ENCODE peak calls at places on chromosome 19, in seven cellular contexts. A is K562, F is GM12878, J is HepG2, H is GM12892, O is H1, T is SK-N-SH. B is an unnamed sample.

GRCh38 chr19:4136680-4137088 is 12.8 kb upstream of the MAP2K2 start:
- DNase-seq in T (no peak), A (no peak), J (peak), H (no peak), O (no peak), F (no peak), B (no peak)

GRCh38 chr19:51439021-51439465 is 19.2 kb downstream of the SIGLEC8 start:
- DNase-seq in O (no peak), F (no peak), H (no peak), J (peak), A (peak), T (no peak), B (no peak)

GRCh38 chr19:41753159-41753558 is 2.2 kb upstream of the CEACAM6 start:
- DNase-seq in F (no peak), O (no peak), T (peak), H (peak), A (peak), J (peak), B (peak)

GRCh38 chr19:40745402-40745780 is 4.9 kb downstream of the ACTMAP start:
- DNase-seq in F (no peak), J (peak), H (no peak), A (no peak), O (no peak), T (no peak), B (no peak)

GRCh38 chr19:6802336-6803035 is 30.0 kb downstream of the VAV1 start:
- DNase-seq in J (no peak), T (no peak), A (no peak), H (peak), F (peak), O (no peak), B (no peak)

GRCh38 chr19:5536337-5536894 is 31.3 kb downstream of the TINCR start:
- DNase-seq in T (peak), J (no peak), H (no peak), F (no peak), O (peak), A (peak), B (no peak)

GRCh38 chr19:49591731-49592485 is 926 bp downstream of the PRR12 start:
- DNase-seq in O (no peak), F (no peak), T (peak), A (peak), H (no peak), J (no peak), B (no peak)

GRCh38 chr19:45187421-45188100 is 9.0 kb downstream of the BLOC1S3 start:
- DNase-seq in J (peak), A (peak), O (no peak), F (no peak), T (peak), H (no peak), B (no peak)

GRCh38 chr19:1259206-1259872 is 9.8 kb upstream of the CIRBP start:
- DNase-seq in T (peak), J (peak), A (no peak), O (no peak), F (peak), H (peak), B (no peak)

GRCh38 chr19:42023121-42023942 is 29.3 kb upstream of the ATP1A3 start:
- DNase-seq in F (no peak), O (no peak), J (peak), A (peak), H (no peak), T (peak), B (no peak)

GRCh38 chr19:14758816-14759215 is 19.5 kb downstream of the ADGRE2 start:
- DNase-seq in A (no peak), O (peak), F (no peak), T (no peak), J (no peak), H (no peak), B (no peak)

GRCh38 chr19:54390942-54391577 is 24.2 kb upstream of the TTYH1 start:
- DNase-seq in T (peak), F (no peak), J (peak), A (peak), O (no peak), H (no peak), B (no peak)

GRCh38 chr19:27733551-27734266 is 1479.2 kb downstream of the UQCRFS1 start:
- DNase-seq in J (no peak), A (no peak), H (no peak), O (no peak), F (no peak), T (no peak), B (no peak)

GRCh38 chr19:33498391-33499000 is 23.1 kb downstream of the PEPD start:
- DNase-seq in T (no peak), J (no peak), A (no peak), O (no peak), F (no peak), H (no peak), B (no peak)

GRCh38 chr19:50510700-50511068 is 307 bp downstream of the JOSD2 start:
- DNase-seq in H (no peak), T (no peak), O (no peak), F (no peak), A (no peak), J (no peak), B (no peak)

GRCh38 chr19:2081873-2082810 is 14.0 kb downstream of the MOB3A start:
- DNase-seq in O (no peak), H (no peak), F (no peak), A (no peak), J (no peak), T (peak), B (no peak)

GRCh38 chr19:58368561-58369360 is 6.2 kb upstream of the ZNF497 start:
- DNase-seq in A (no peak), O (no peak), J (no peak), F (no peak), T (peak), H (no peak), B (no peak)

GRCh38 chr19:14370169-14370998 is 10.9 kb upstream of the ADGRE5 start:
- DNase-seq in F (no peak), T (no peak), A (peak), O (no peak), J (no peak), H (no peak), B (no peak)

GRCh38 chr19:53463263-53463662 is 4.3 kb upstream of the ZNF813 start:
- DNase-seq in T (peak), F (no peak), A (peak), J (no peak), O (peak), H (no peak), B (no peak)

DNA sequence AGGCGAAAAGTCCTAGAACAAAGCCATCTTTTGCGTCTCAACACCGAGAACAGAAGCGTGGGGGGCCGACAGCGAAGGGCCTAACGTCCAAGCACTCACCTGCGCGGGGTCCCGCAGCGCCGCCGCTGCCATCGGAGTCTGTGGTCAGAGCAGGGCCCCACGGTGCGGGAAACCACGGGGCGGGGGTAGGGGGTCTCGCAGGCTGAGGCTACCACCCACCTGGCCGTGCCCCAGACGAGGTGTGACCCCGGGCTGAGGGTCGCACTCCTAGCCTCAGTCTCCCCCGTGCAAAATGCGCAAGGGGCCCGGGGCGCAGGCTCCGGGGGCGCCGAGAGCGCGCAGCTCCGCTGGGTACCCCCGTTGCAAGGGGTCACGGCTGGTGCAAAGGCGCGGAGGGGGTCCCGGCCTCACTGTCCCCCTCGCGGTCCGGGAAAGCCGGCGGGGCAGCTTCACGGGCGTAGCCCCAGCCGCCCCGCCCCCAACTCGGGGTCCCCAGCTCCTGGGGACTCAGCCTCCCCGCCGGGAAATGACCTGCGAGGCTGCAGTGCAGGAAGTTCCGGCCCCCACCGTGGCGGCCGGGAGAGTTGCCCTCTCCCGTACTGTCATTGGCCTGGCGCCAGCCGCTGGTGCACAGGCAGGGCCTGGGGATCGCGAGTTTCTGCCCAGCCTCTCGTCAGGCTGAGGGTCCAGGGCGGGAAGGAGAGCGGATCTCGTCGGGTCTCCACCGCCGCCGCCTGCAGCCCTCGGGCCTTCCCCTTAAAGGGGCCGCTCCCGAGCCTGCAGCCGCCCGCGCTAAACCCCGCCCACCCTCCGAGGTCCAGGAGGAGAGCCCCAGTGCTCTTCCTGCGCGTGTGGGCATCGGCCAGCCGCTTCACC is at the start of gene ZNF792:
- DNase-seq in A (peak), H (peak), J (peak), O (peak), F (no peak), T (peak), B (peak)
- TF ChIP-seq TAF1 in A (peak), H (no peak), J (peak), O (peak), F (no peak), T (peak), B (no peak)

DNA sequence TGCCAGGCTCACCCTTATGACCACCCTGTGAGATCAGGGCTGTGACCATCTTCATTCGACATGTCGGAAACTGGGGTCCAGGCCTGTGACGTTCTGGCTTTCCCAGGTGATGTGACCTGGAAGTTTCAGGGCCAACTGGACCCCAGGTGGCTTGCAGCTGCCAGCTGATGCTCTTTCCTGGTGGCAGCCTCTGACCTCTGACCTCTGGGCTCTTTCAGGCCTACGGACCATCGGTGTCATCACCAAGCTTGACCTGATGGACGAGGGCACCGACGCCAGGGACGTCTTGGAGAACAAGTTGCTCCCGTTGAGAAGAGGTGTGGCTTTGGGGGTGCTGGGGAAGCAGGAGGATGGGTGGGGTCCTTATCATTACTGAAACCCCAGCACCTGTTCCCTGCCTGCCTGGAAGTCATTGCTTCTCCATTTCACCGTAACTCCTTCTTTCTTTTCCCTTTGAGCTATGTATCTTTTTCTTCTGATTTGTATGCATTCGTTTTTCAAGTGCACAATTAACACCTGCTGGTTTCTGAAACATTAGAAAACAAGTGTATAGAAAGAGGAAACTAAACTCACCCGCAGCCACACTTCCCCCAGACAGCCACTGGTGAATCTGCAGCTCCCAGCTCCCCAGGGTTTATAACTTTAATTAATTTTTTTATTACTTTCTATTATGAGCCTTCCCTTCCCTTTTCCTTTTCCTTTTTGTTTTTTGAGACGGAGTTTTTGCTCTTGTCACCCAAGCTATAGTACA is 58.9 kb downstream of the TMED1 start:
- DNase-seq in J (no peak), F (no peak), H (no peak), O (no peak), A (no peak), T (no peak), B (no peak)
- TF ChIP-seq TAF1 in J (no peak), F (no peak), H (no peak), O (no peak), A (no peak), T (no peak), B (no peak)

GRCh38 chr19:46623915-46624502 is 880 bp downstream of the PTGIR start:
- DNase-seq in J (no peak), F (no peak), A (no peak), O (no peak), T (no peak), H (no peak), B (no peak)
- TF ChIP-seq TAF1 in J (no peak), F (no peak), A (no peak), O (no peak), T (no peak), H (no peak), B (no peak)

GRCh38 chr19:30722236-30722635 is 350.1 kb downstream of the ZNF536 start:
- DNase-seq in F (no peak), O (no peak), H (no peak), A (no peak), T (peak), J (no peak), B (no peak)
- TF ChIP-seq TAF1 in F (no peak), O (no peak), H (no peak), A (no peak), T (no peak), J (no peak), B (no peak)

GRCh38 chr19:38676878-38677646 is 29.6 kb downstream of the ACTN4 start:
- DNase-seq in F (no peak), H (no peak), T (no peak), O (no peak), J (no peak), A (no peak), B (no peak)

GRCh38 chr19:38676023-38676877 is 28.8 kb downstream of the ACTN4 start:
- DNase-seq in O (no peak), H (no peak), T (no peak), J (no peak), F (no peak), A (peak), B (no peak)

GRCh38 chr19:38673030-38673429 is 25.6 kb downstream of the ACTN4 start:
- DNase-seq in T (no peak), A (no peak), O (no peak), F (no peak), J (no peak), H (no peak), B (no peak)

GRCh38 chr19:38674388-38675133 is 27.1 kb downstream of the ACTN4 start:
- DNase-seq in A (no peak), H (no peak), J (no peak), T (no peak), F (no peak), O (no peak), B (no peak)

DNA sequence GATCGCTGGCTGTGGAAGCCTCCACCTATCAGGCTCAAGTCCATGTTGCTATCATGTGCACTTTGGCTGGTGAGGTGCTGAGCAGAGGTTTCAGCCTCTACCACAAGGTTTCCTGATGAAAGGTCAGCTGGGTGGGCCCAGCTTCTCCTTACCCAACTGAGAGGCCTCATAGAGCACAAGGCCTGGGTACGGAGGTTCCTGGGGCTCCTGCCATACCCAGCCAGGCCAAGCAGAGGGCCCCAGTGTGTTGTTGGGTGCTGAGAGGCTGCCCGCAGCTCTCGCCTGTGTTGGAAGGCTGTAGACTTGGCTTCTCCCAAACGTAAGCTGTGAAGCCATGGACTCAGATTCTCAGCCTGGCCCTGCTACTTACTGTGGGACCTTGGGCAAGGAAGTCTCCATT is 28.2 kb downstream of the ACTN4 start:
- DNase-seq in T (no peak), O (no peak), A (peak), H (no peak), F (no peak), J (no peak), B (no peak)
- TF ChIP-seq TAF1 in T (no peak), O (no peak), A (no peak), H (no peak), F (no peak), J (no peak), B (no peak)

GRCh38 chr19:31402529-31402928 is 53.3 kb upstream of the TSHZ3 start:
- DNase-seq in A (no peak), T (no peak), J (no peak), O (no peak), H (no peak), F (no peak), B (no peak)
- TF ChIP-seq TAF1 in A (no peak), T (no peak), J (no peak), O (no peak), H (no peak), F (no peak), B (no peak)

GRCh38 chr19:17436874-17437267 is 11.6 kb downstream of the TMEM221 start:
- DNase-seq in T (no peak), F (no peak), H (no peak), O (no peak), A (no peak), J (no peak), B (no peak)

GRCh38 chr19:17436094-17436873 is 12.2 kb downstream of the TMEM221 start:
- DNase-seq in O (no peak), F (no peak), J (no peak), H (no peak), A (no peak), T (no peak), B (no peak)

GRCh38 chr19:17445526-17446165 is 2.8 kb downstream of the TMEM221 start:
- DNase-seq in O (no peak), A (no peak), T (no peak), H (no peak), F (no peak), J (no peak), B (no peak)

GRCh38 chr19:17441241-17442135 is 7.0 kb downstream of the TMEM221 start:
- DNase-seq in T (peak), O (no peak), F (no peak), J (peak), H (no peak), A (peak), B (no peak)
- TF ChIP-seq TAF1 in T (no peak), O (no peak), F (no peak), J (no peak), H (no peak), A (no peak), B (no peak)

B was measured in GM12891.